ENCODE peak calls at places on chromosomes 1 and 21, in five cellular contexts. One of them, this sample, is unnamed.
A peak's percentile ranks its signal among the peaks of the same experiment; 100 is the strongest.

GRCh38 chr1:220826729-220827128 is 40.0 kb downstream of the MTARC1 start:
- DNase-seq in GM23338: no peak
- DNase-seq in K562: no peak
- DNase-seq in HCT116: no peak
- DNase-seq in H1: no peak
- DNase-seq in this sample: no peak

GRCh38 chr1:226548281-226549093 is at the start of gene STUM:
- DNase-seq in GM23338: peak; percentile 68
- DNase-seq in K562: no peak
- DNase-seq in HCT116: no peak
- DNase-seq in H1: peak; percentile 74
- DNase-seq in this sample: no peak

GRCh38 chr1:235397733-235398132 is 30.5 kb downstream of the TBCE start:
- DNase-seq in GM23338: no peak
- DNase-seq in K562: no peak
- DNase-seq in HCT116: no peak
- DNase-seq in H1: no peak
- DNase-seq in this sample: no peak

GRCh38 chr1:157966034-157966671 is 27.3 kb upstream of the KIRREL1 start:
- DNase-seq in GM23338: peak; percentile 8
- DNase-seq in K562: no peak
- DNase-seq in HCT116: no peak
- DNase-seq in H1: no peak
- DNase-seq in this sample: no peak

GRCh38 chr1:19437911-19438310 is 47.4 kb downstream of the CAPZB start:
- DNase-seq in GM23338: no peak
- DNase-seq in K562: no peak
- DNase-seq in HCT116: no peak
- DNase-seq in H1: no peak
- DNase-seq in this sample: no peak

GRCh38 chr1:107401704-107402103 is 260.9 kb downstream of the NTNG1 start:
- DNase-seq in GM23338: no peak
- DNase-seq in K562: no peak
- DNase-seq in HCT116: no peak
- DNase-seq in H1: no peak
- DNase-seq in this sample: no peak

GRCh38 chr21:43993420-43993934 is 18.6 kb upstream of the TRAPPC10 start:
- DNase-seq in GM23338: no peak
- DNase-seq in K562: no peak
- DNase-seq in HCT116: no peak
- DNase-seq in H1: no peak
- DNase-seq in this sample: no peak

GRCh38 chr1:182952677-182953444 is at the start of gene SHCBP1L:
- DNase-seq in GM23338: peak; percentile 62
- DNase-seq in K562: no peak
- DNase-seq in HCT116: no peak
- DNase-seq in H1: no peak
- DNase-seq in this sample: no peak

GRCh38 chr1:119687391-119688079 is 24.2 kb upstream of the PHGDH start:
- DNase-seq in GM23338: peak; percentile 91
- DNase-seq in K562: no peak
- DNase-seq in HCT116: no peak
- DNase-seq in H1: no peak
- DNase-seq in this sample: no peak

GRCh38 chr1:17205652-17206051 is 724 bp downstream of the PADI1 start:
- DNase-seq in GM23338: no peak
- DNase-seq in K562: no peak
- DNase-seq in HCT116: no peak
- DNase-seq in H1: no peak
- DNase-seq in this sample: no peak

GRCh38 chr1:39608906-39609305 is 30.5 kb downstream of the HEYL start:
- DNase-seq in GM23338: no peak
- DNase-seq in K562: peak; percentile 25
- DNase-seq in HCT116: no peak
- DNase-seq in H1: no peak
- DNase-seq in this sample: no peak
- TF ChIP-seq POLR2AphosphoS5 in GM23338: no peak
- TF ChIP-seq POLR2AphosphoS5 in K562: no peak
- TF ChIP-seq POLR2AphosphoS5 in HCT116: no peak
- TF ChIP-seq POLR2AphosphoS5 in H1: no peak
- TF ChIP-seq POLR2AphosphoS5 in this sample: no peak

GRCh38 chr1:32275424-32275823 is 16.5 kb upstream of the HDAC1 start:
- DNase-seq in GM23338: peak; percentile 80
- DNase-seq in K562: no peak
- DNase-seq in HCT116: no peak
- DNase-seq in H1: no peak
- DNase-seq in this sample: no peak

GRCh38 chr1:32272557-32273388 is 19.1 kb upstream of the HDAC1 start:
- DNase-seq in GM23338: no peak
- DNase-seq in K562: no peak
- DNase-seq in HCT116: no peak
- DNase-seq in H1: no peak
- DNase-seq in this sample: no peak

GRCh38 chr1:32273389-32274208 is 18.3 kb upstream of the HDAC1 start:
- DNase-seq in GM23338: peak; percentile 95
- DNase-seq in K562: peak; percentile 38
- DNase-seq in HCT116: no peak
- DNase-seq in H1: peak; percentile 77
- DNase-seq in this sample: no peak

GRCh38 chr1:32276328-32276727 is 15.6 kb upstream of the HDAC1 start:
- DNase-seq in GM23338: no peak
- DNase-seq in K562: no peak
- DNase-seq in HCT116: no peak
- DNase-seq in H1: no peak
- DNase-seq in this sample: no peak

DNA sequence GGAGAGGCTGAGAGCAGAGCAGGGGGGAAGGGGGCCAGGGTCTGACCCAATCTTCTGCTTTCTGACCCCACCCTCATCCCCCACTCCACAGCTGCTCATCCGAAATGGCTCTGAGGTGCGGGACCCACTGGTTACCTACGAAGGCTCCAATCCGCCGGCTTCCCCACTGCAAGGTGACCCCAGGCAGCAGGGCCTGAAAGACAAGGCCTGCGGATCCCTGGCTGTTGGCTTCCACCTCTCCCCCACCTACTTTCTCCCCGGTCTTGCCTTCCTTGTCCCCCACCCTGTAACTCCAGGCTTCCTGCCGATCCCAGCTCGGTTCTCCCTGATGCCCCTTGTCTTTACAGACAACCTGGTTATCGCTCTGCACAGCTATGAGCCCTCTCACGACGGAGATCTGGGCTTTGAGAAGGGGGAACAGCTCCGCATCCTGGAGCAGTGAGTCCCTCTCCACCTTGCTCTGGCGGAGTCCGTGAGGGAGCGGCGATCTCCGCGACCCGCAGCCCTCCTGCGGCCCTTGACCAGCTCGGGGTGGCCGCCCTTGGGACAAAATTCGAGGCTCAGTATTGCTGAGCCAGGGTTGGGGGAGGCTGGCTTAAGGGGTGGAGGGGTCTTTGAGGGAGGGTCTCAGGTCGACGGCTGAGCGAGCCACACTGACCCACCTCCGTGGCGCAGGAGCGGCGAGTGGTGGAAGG is 17.1 kb upstream of the HDAC1 start:
- DNase-seq in GM23338: peak; percentile 54
- DNase-seq in K562: no peak
- DNase-seq in HCT116: no peak
- DNase-seq in H1: peak; percentile 63
- DNase-seq in this sample: no peak
- TF ChIP-seq EZH2 in GM23338: no peak
- TF ChIP-seq EZH2 in K562: no peak
- TF ChIP-seq EZH2 in HCT116: no peak
- TF ChIP-seq EZH2 in H1: no peak
- TF ChIP-seq EZH2 in this sample: no peak

GRCh38 chr1:236514703-236515442 is 8.9 kb upstream of the LGALS8 start:
- DNase-seq in GM23338: no peak
- DNase-seq in K562: no peak
- DNase-seq in HCT116: no peak
- DNase-seq in H1: no peak
- DNase-seq in this sample: no peak
- H3K27ac ChIP-seq in GM23338: no peak overlapping the region
- H3K27ac ChIP-seq in K562: no peak overlapping the region
- H3K27ac ChIP-seq in HCT116: no peak overlapping the region
- H3K27ac ChIP-seq in H1: no peak overlapping the region
- H3K27ac ChIP-seq in this sample: no peak overlapping the region

DNA sequence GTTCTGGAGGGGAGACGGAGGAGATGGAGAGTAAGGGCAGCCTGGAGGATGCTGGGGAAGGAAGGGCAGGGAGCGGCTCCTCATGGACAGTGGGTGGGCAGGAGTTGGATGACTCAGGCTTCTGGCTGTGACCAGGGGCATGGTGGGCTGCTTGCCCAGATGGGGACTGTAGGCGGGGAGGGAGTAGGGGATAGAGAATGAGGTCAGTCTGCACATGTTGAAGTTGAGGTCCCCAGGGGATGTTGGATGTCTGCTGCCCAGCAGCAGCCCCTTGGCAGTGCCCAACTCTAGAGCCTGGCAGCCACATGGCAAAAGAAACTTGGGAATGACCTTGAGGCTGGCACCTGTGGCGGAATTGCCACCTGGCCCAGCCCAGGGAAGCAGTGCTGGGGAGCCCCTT is 6.4 kb downstream of the SELENON start:
- DNase-seq in GM23338: no peak
- DNase-seq in K562: no peak
- DNase-seq in HCT116: no peak
- DNase-seq in H1: no peak
- DNase-seq in this sample: no peak
- TF ChIP-seq POLR2AphosphoS5 in GM23338: no peak
- TF ChIP-seq POLR2AphosphoS5 in K562: no peak
- TF ChIP-seq POLR2AphosphoS5 in HCT116: no peak
- TF ChIP-seq POLR2AphosphoS5 in H1: no peak
- TF ChIP-seq POLR2AphosphoS5 in this sample: no peak

GRCh38 chr1:179229214-179230140 is at the start of gene ABL2:
- DNase-seq in GM23338: peak; percentile 83
- DNase-seq in K562: peak; percentile 71
- DNase-seq in HCT116: peak; percentile 31
- DNase-seq in H1: peak; percentile 79
- DNase-seq in this sample: no peak
- TF ChIP-seq EZH2 in GM23338: no peak
- TF ChIP-seq EZH2 in K562: no peak
- TF ChIP-seq EZH2 in HCT116: no peak
- TF ChIP-seq EZH2 in H1: no peak
- TF ChIP-seq EZH2 in this sample: no peak

GRCh38 chr1:94976996-94977548 is 50.2 kb upstream of the CNN3 start:
- DNase-seq in GM23338: no peak
- DNase-seq in K562: no peak
- DNase-seq in HCT116: no peak
- DNase-seq in H1: no peak
- DNase-seq in this sample: no peak
- H3K27ac ChIP-seq in GM23338: no peak overlapping the region
- H3K27ac ChIP-seq in K562: no peak overlapping the region
- H3K27ac ChIP-seq in HCT116: no peak overlapping the region
- H3K27ac ChIP-seq in H1: no peak overlapping the region
- H3K27ac ChIP-seq in this sample: no peak overlapping the region

GRCh38 chr1:44808063-44808937 is at the start of gene BTBD19:
- DNase-seq in GM23338: peak; percentile 87
- DNase-seq in K562: peak; percentile 89
- DNase-seq in HCT116: no peak
- DNase-seq in H1: peak; percentile 84
- DNase-seq in this sample: no peak
- TF ChIP-seq POLR2AphosphoS5 in GM23338: no peak
- TF ChIP-seq POLR2AphosphoS5 in K562: no peak
- TF ChIP-seq POLR2AphosphoS5 in HCT116: no peak
- TF ChIP-seq POLR2AphosphoS5 in H1: no peak
- TF ChIP-seq POLR2AphosphoS5 in this sample: no peak

GRCh38 chr1:162022626-162023025 is 1.0 kb downstream of the OLFML2B start:
- DNase-seq in GM23338: no peak
- DNase-seq in K562: no peak
- DNase-seq in HCT116: no peak
- DNase-seq in H1: no peak
- DNase-seq in this sample: no peak

GRCh38 chr1:162026906-162027305 is 3.2 kb upstream of the OLFML2B start:
- DNase-seq in GM23338: no peak
- DNase-seq in K562: no peak
- DNase-seq in HCT116: no peak
- DNase-seq in H1: no peak
- DNase-seq in this sample: no peak

GRCh38 chr1:162023181-162023546 is 505 bp downstream of the OLFML2B start:
- DNase-seq in GM23338: no peak
- DNase-seq in K562: no peak
- DNase-seq in HCT116: no peak
- DNase-seq in H1: no peak
- DNase-seq in this sample: no peak

GRCh38 chr1:162021124-162021523 is 2.5 kb downstream of the OLFML2B start:
- DNase-seq in GM23338: peak; percentile 16
- DNase-seq in K562: no peak
- DNase-seq in HCT116: no peak
- DNase-seq in H1: no peak
- DNase-seq in this sample: no peak

DNA sequence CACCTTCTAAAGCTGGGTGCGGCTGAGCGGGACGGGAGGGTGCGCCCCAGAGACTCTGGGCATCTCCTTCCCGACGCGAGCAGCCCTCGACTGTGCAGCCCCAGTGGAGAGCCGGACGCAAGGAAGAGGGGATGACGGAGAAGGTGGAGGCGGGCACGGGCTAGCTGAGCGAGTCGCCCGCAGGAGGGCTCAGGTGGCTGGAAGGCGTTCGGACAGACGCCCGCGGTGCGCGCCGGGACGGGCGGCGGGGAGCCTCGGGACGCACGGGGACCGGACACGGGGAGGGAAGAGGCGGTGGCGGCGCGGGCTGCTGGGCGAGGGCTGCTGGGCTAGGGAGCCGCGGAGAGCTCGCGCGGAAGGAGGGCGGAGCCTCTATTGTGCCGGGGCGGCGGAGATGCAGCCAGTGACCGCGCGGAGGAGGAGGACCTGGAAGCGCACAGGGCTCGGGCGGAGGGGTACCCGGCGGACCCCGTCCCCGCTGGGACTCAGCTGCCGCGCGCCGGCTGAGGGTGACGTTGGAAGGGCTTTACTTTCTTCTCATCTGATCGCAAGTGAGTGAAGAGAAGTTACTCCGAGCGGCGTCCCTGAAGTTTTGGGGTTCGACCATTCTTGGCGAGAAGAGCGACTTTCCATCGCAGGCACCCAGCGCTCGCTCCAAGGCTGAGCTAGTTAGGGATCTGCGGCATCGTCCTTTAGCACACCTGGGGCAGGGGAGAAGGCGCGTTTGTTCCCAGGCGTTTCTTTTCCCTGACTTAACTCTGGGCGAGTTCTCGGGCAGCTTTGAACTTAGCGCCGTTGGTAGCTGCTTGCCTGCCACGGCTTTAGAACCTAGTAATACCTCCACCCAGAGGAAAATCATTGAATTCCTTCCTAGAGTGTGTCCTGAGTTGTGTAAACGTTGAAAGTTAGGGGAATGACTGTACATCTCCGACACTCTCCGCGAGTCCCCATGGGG is at the start of gene OLFML2B:
- DNase-seq in GM23338: peak; percentile 91
- DNase-seq in K562: peak; percentile 36
- DNase-seq in HCT116: peak; percentile 38
- DNase-seq in H1: peak; percentile 88
- DNase-seq in this sample: peak; percentile 53
- TF ChIP-seq EZH2 in GM23338: no peak
- TF ChIP-seq EZH2 in K562: no peak
- TF ChIP-seq EZH2 in HCT116: no peak
- TF ChIP-seq EZH2 in H1: peak; percentile 60
- TF ChIP-seq EZH2 in this sample: no peak

This sample was measured in SK-N-MC.